ENCODE peak calls at places on chromosomes 3 and 15, in eight cellular contexts. F is breast epithelium, R is MCF 10A, N is AG10803, A is fibroblast of lung, T is DND-41, S is GM10248, Z is type B pancreatic cell. O is an unnamed sample.
A peak's percentile ranks its signal among the peaks of the same experiment; 100 is the strongest.

GRCh38 chr3:150545419-150546225 is 674 bp downstream of the SERP1 start:
- DNase-seq in F (no peak), R (peak; percentile 30), N (peak; percentile 20), A (peak; percentile 24), T (peak; percentile 57), S (peak; percentile 43), Z (peak; percentile 75), O (no peak)

GRCh38 chr3:15450611-15451467 is 23.4 kb downstream of the EAF1 start:
- DNase-seq in F (no peak), R (no peak), N (no peak), A (no peak), T (no peak), S (no peak), Z (no peak), O (no peak)

GRCh38 chr15:69474846-69475455 is 22.3 kb downstream of the RPLP1 start:
- DNase-seq in F (no peak), R (no peak), N (no peak), A (no peak), T (no peak), S (no peak), Z (no peak), O (no peak)

GRCh38 chr15:57012557-57012956 is 94.1 kb downstream of the TCF12 start:
- DNase-seq in F (no peak), R (no peak), N (no peak), A (no peak), T (no peak), S (no peak), Z (no peak), O (no peak)

GRCh38 chr3:184748219-184749135 is 36.6 kb upstream of the MAGEF1 start:
- DNase-seq in F (no peak), R (peak; percentile 73), N (no peak), A (peak; percentile 72), T (no peak), S (peak; percentile 56), Z (no peak), O (peak; percentile 38)

GRCh38 chr3:157650699-157651098 is 147.5 kb upstream of the VEPH1 start:
- DNase-seq in F (no peak), R (no peak), N (no peak), A (no peak), T (no peak), S (no peak), Z (no peak), O (no peak)

GRCh38 chr3:117681619-117682018 is 972.0 kb downstream of the TUSC7 start:
- DNase-seq in F (no peak), R (no peak), N (peak; percentile 89), A (peak; percentile 83), T (no peak), S (no peak), Z (no peak), O (no peak)

GRCh38 chr3:21170964-21171363 is 580.0 kb downstream of the ZNF385D start:
- DNase-seq in F (no peak), R (peak; percentile 34), N (no peak), A (peak; percentile 9), T (no peak), S (no peak), Z (no peak), O (no peak)

GRCh38 chr15:101676965-101677364 is 24.8 kb upstream of the TM2D3 start:
- DNase-seq in F (no peak), R (no peak), N (peak; percentile 97), A (peak; percentile 25), T (no peak), S (no peak), Z (no peak), O (no peak)

GRCh38 chr3:156050918-156051317 is 69.5 kb upstream of the KCNAB1 start:
- DNase-seq in F (no peak), R (no peak), N (no peak), A (no peak), T (no peak), S (no peak), Z (no peak), O (no peak)

GRCh38 chr3:159948423-159949140 is 40.1 kb upstream of the IL12A start:
- DNase-seq in F (no peak), R (no peak), N (peak; percentile 84), A (no peak), T (no peak), S (no peak), Z (no peak), O (no peak)

GRCh38 chr3:23712656-23713559 is 92.8 kb upstream of the UBE2E1 start:
- DNase-seq in F (no peak), R (peak; percentile 77), N (peak; percentile 94), A (peak; percentile 92), T (no peak), S (no peak), Z (no peak), O (peak; percentile 39)

GRCh38 chr15:60374628-60375081 is 23.1 kb downstream of the ANXA2 start:
- DNase-seq in F (peak; percentile 81), R (peak; percentile 99), N (peak; percentile 87), A (peak; percentile 97), T (no peak), S (no peak), Z (peak; percentile 68), O (peak; percentile 63)

GRCh38 chr15:84400820-84401219 is 165.2 kb downstream of the GOLGA6L4 start:
- DNase-seq in F (no peak), R (no peak), N (no peak), A (no peak), T (no peak), S (no peak), Z (no peak), O (no peak)

GRCh38 chr15:101664303-101664913 is 12.2 kb upstream of the TM2D3 start:
- DNase-seq in F (no peak), R (peak; percentile 20), N (peak; percentile 11), A (peak; percentile 18), T (no peak), S (no peak), Z (no peak), O (peak; percentile 27)

GRCh38 chr3:188956839-188957489 is 214.8 kb upstream of the TPRG1 start:
- DNase-seq in F (no peak), R (peak; percentile 71), N (peak; percentile 71), A (peak; percentile 85), T (peak; percentile 36), S (no peak), Z (no peak), O (no peak)

GRCh38 chr3:149448331-149448831 is 26.1 kb upstream of the TM4SF4 start:
- DNase-seq in F (no peak), R (peak; percentile 64), N (peak; percentile 87), A (peak; percentile 70), T (no peak), S (no peak), Z (no peak), O (no peak)

GRCh38 chr15:38134252-38134651 is 118.4 kb upstream of the SPRED1 start:
- DNase-seq in F (no peak), R (no peak), N (no peak), A (no peak), T (no peak), S (no peak), Z (no peak), O (no peak)

GRCh38 chr3:127715541-127715940 is 42.8 kb downstream of the ABTB1 start:
- DNase-seq in F (no peak), R (no peak), N (no peak), A (no peak), T (no peak), S (no peak), Z (no peak), O (no peak)

GRCh38 chr15:97909291-97909891 is 51.1 kb upstream of the ARRDC4 start:
- DNase-seq in F (no peak), R (peak; percentile 66), N (peak; percentile 60), A (peak; percentile 66), T (peak; percentile 76), S (peak; percentile 52), Z (peak; percentile 74), O (peak; percentile 67)

GRCh38 chr3:194342861-194343560 is 8.1 kb downstream of the CPN2 start:
- DNase-seq in F (no peak), R (no peak), N (no peak), A (no peak), T (no peak), S (no peak), Z (no peak), O (no peak)

GRCh38 chr3:185200639-185201038 is 47.8 kb upstream of the C3orf70 start:
- DNase-seq in F (no peak), R (peak; percentile 76), N (peak; percentile 65), A (peak; percentile 85), T (no peak), S (no peak), Z (no peak), O (no peak)

GRCh38 chr3:53073553-53074365 is 27.9 kb upstream of the SFMBT1 start:
- DNase-seq in F (peak; percentile 46), R (no peak), N (no peak), A (no peak), T (no peak), S (no peak), Z (no peak), O (peak; percentile 29)

GRCh38 chr15:39976291-39977274 is 42.7 kb downstream of the EIF2AK4 start:
- DNase-seq in F (peak; percentile 63), R (no peak), N (peak; percentile 65), A (peak; percentile 69), T (no peak), S (peak; percentile 49), Z (no peak), O (peak; percentile 80)
- TF ChIP-seq CTCF in F (peak; percentile 61), R (no peak), N (peak; percentile 56), A (peak; percentile 52), T (no peak), S (no peak), Z (peak; percentile 54), O (peak; percentile 62)

GRCh38 chr3:61559108-61559731 is 2.2 kb upstream of the PTPRG start:
- DNase-seq in F (no peak), R (no peak), N (peak; percentile 16), A (no peak), T (no peak), S (no peak), Z (no peak), O (no peak)
- TF ChIP-seq CTCF in F (no peak), R (no peak), N (peak; percentile 30), A (peak; percentile 32), T (no peak), S (no peak), Z (no peak), O (peak; percentile 6)

GRCh38 chr3:107894998-107895397 is 195.8 kb downstream of the CD47 start:
- DNase-seq in F (no peak), R (no peak), N (no peak), A (no peak), T (no peak), S (no peak), Z (no peak), O (no peak)
- TF ChIP-seq CTCF in F (no peak), R (no peak), N (no peak), A (no peak), T (no peak), S (no peak), Z (no peak), O (no peak)

DNA sequence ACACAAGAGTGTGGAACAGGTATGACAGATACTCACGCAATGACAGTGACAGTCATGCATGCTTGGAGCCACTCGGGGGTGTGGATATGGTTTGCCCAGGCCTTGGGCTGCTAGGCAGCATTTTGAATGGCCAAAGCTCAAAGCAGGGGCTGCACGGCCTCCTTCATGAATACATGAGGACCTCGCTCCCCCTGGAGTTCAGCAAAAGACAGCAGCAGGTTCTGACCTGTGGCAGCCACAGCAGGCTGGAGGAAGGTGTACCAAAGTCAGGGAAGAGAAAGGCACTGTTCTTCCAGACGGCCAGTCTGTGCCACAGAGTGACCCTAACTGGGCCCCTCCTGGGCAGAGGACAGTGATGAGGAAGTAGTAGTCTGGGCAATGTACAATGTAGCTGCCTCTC is 88.2 kb upstream of the C2CD4B start:
- DNase-seq in F (no peak), R (no peak), N (no peak), A (no peak), T (no peak), S (no peak), Z (no peak), O (peak; percentile 28)
- TF ChIP-seq CTCF in F (no peak), R (no peak), N (no peak), A (no peak), T (no peak), S (no peak), Z (no peak), O (peak; percentile 3)

O was measured in BE2C.